ENCODE peak calls at places on chromosomes 1 and 21, in eight cellular contexts. R, H, T, X, J, L, M and B are unnamed samples.

GRCh38 chr1:171654705-171655214 is 2.3 kb upstream of the MYOC start:
- DNase-seq in R (no peak), H (no peak), T (peak), X (no peak), J (no peak), L (no peak), M (no peak), B (no peak)

GRCh38 chr1:185696419-185697150 is 37.6 kb upstream of the HMCN1 start:
- DNase-seq in R (no peak), H (no peak), T (no peak), X (no peak), J (no peak), L (peak), M (no peak), B (no peak)

GRCh38 chr1:17168480-17168878 is 36.4 kb upstream of the PADI1 start:
- DNase-seq in R (no peak), H (no peak), T (no peak), X (no peak), J (no peak), L (peak), M (no peak), B (no peak)

GRCh38 chr1:87330201-87330953 is 1.7 kb downstream of the LMO4 start:
- DNase-seq in R (peak), H (no peak), T (peak), X (peak), J (no peak), L (peak), M (no peak), B (no peak)

GRCh38 chr1:104636581-104636980 is 886.9 kb downstream of the AMY1C start:
- DNase-seq in R (no peak), H (no peak), T (no peak), X (peak), J (no peak), L (peak), M (no peak), B (no peak)

GRCh38 chr1:192489748-192490147 is 85.8 kb upstream of the RGS1 start:
- DNase-seq in R (no peak), H (no peak), T (peak), X (no peak), J (no peak), L (peak), M (no peak), B (no peak)

GRCh38 chr1:201624741-201625646 is 86.1 kb downstream of the NAV1 start:
- DNase-seq in R (no peak), H (no peak), T (no peak), X (no peak), J (no peak), L (no peak), M (no peak), B (no peak)

GRCh38 chr1:117001254-117001927 is at the start of gene CD101:
- DNase-seq in R (no peak), H (no peak), T (no peak), X (peak), J (no peak), L (no peak), M (no peak), B (no peak)

GRCh38 chr1:234089396-234089795 is 184.9 kb downstream of the SLC35F3 start:
- DNase-seq in R (no peak), H (no peak), T (no peak), X (no peak), J (no peak), L (no peak), M (no peak), B (no peak)

GRCh38 chr1:27659497-27660299 is 12.3 kb downstream of the IFI6 start:
- DNase-seq in R (peak), H (peak), T (peak), X (peak), J (peak), L (peak), M (peak), B (peak)

GRCh38 chr21:32525282-32525681 is 60.0 kb downstream of the TCP10L start:
- DNase-seq in R (no peak), H (no peak), T (no peak), X (no peak), J (no peak), L (no peak), M (no peak), B (no peak)

GRCh38 chr1:51946300-51946699 is 44.2 kb downstream of the RAB3B start:
- DNase-seq in R (no peak), H (no peak), T (no peak), X (no peak), J (no peak), L (peak), M (no peak), B (no peak)

GRCh38 chr1:51749151-51749550 is 129.4 kb downstream of the NRDC start:
- DNase-seq in R (no peak), H (no peak), T (no peak), X (no peak), J (no peak), L (no peak), M (no peak), B (no peak)

GRCh38 chr1:164774819-164775654 is 216.1 kb downstream of the PBX1 start:
- DNase-seq in R (no peak), H (no peak), T (no peak), X (no peak), J (no peak), L (no peak), M (peak), B (peak)

GRCh38 chr1:104331763-104332162 is 582.1 kb downstream of the AMY1C start:
- DNase-seq in R (no peak), H (no peak), T (no peak), X (no peak), J (no peak), L (no peak), M (no peak), B (no peak)

GRCh38 chr1:74767490-74767889 is 34.5 kb downstream of the TYW3 start:
- DNase-seq in R (no peak), H (no peak), T (no peak), X (no peak), J (no peak), L (peak), M (peak), B (no peak)

GRCh38 chr1:108327534-108328462 is 83.9 kb upstream of the NBPF4 start:
- DNase-seq in R (peak), H (no peak), T (no peak), X (no peak), J (no peak), L (no peak), M (peak), B (no peak)

GRCh38 chr1:218430802-218431201 is 85.7 kb downstream of the TGFB2 start:
- DNase-seq in R (no peak), H (no peak), T (peak), X (no peak), J (no peak), L (no peak), M (no peak), B (no peak)

GRCh38 chr1:29120955-29121485 is 2.7 kb downstream of the TMEM200B start:
- DNase-seq in R (peak), H (peak), T (no peak), X (peak), J (peak), L (no peak), M (no peak), B (peak)

GRCh38 chr1:169102567-169102966 is 3.9 kb upstream of the ATP1B1 start:
- DNase-seq in R (peak), H (no peak), T (peak), X (no peak), J (no peak), L (peak), M (no peak), B (no peak)

GRCh38 chr1:33946836-33947235 is 83.0 kb downstream of the HMGB4 start:
- DNase-seq in R (no peak), H (no peak), T (no peak), X (no peak), J (no peak), L (no peak), M (no peak), B (no peak)

GRCh38 chr1:151175036-151175741 is 592 bp downstream of the TMOD4 start:
- DNase-seq in R (no peak), H (no peak), T (no peak), X (no peak), J (no peak), L (no peak), M (no peak), B (no peak)

GRCh38 chr1:232594018-232594502 is 35.9 kb downstream of the SIPA1L2 start:
- DNase-seq in R (no peak), H (no peak), T (no peak), X (no peak), J (no peak), L (peak), M (no peak), B (no peak)

GRCh38 chr1:206582537-206583460 is 29.5 kb downstream of the EIF2D start:
- DNase-seq in R (no peak), H (no peak), T (no peak), X (no peak), J (no peak), L (no peak), M (no peak), B (no peak)

GRCh38 chr1:206581571-206581981 is 30.7 kb downstream of the EIF2D start:
- DNase-seq in R (no peak), H (peak), T (peak), X (no peak), J (no peak), L (no peak), M (no peak), B (no peak)

GRCh38 chr1:206580438-206581113 is 31.7 kb downstream of the EIF2D start:
- DNase-seq in R (no peak), H (peak), T (no peak), X (no peak), J (no peak), L (no peak), M (no peak), B (no peak)

GRCh38 chr1:206584265-206584648 is 28.0 kb downstream of the EIF2D start:
- DNase-seq in R (no peak), H (no peak), T (no peak), X (no peak), J (no peak), L (no peak), M (no peak), B (no peak)

GRCh38 chr1:206583461-206584264 is 28.6 kb downstream of the EIF2D start:
- DNase-seq in R (peak), H (peak), T (peak), X (peak), J (peak), L (peak), M (peak), B (peak)
- TF ChIP-seq CTCF in R (peak), H (peak), T (peak), X (peak), J (peak), L (peak), M (peak), B (peak)

GRCh38 chr1:152487871-152488270 is 22.7 kb upstream of the LCE5A start:
- DNase-seq in R (no peak), H (no peak), T (no peak), X (no peak), J (no peak), L (peak), M (no peak), B (no peak)

GRCh38 chr1:152481869-152482664 is 28.5 kb upstream of the LCE5A start:
- DNase-seq in R (no peak), H (no peak), T (no peak), X (no peak), J (no peak), L (no peak), M (no peak), B (no peak)

GRCh38 chr1:152486400-152487006 is 24.1 kb upstream of the LCE5A start:
- DNase-seq in R (no peak), H (no peak), T (no peak), X (no peak), J (no peak), L (no peak), M (peak), B (no peak)
- TF ChIP-seq CTCF in R (peak), H (peak), T (peak), X (peak), J (no peak), L (peak), M (peak), B (peak)

GRCh38 chr1:22709891-22710687 is 550 bp upstream of the EPHB2 start:
- DNase-seq in R (no peak), H (no peak), T (peak), X (no peak), J (no peak), L (peak), M (peak), B (no peak)

GRCh38 chr1:22708777-22709176 is 1.9 kb upstream of the EPHB2 start:
- DNase-seq in R (no peak), H (no peak), T (no peak), X (no peak), J (no peak), L (no peak), M (no peak), B (no peak)

GRCh38 chr1:22710688-22711024 is at the start of gene EPHB2:
- DNase-seq in R (no peak), H (no peak), T (no peak), X (no peak), J (peak), L (no peak), M (no peak), B (peak)

GRCh38 chr1:22711071-22711470 is 432 bp downstream of the EPHB2 start:
- DNase-seq in R (no peak), H (no peak), T (no peak), X (no peak), J (peak), L (no peak), M (no peak), B (no peak)

DNA sequence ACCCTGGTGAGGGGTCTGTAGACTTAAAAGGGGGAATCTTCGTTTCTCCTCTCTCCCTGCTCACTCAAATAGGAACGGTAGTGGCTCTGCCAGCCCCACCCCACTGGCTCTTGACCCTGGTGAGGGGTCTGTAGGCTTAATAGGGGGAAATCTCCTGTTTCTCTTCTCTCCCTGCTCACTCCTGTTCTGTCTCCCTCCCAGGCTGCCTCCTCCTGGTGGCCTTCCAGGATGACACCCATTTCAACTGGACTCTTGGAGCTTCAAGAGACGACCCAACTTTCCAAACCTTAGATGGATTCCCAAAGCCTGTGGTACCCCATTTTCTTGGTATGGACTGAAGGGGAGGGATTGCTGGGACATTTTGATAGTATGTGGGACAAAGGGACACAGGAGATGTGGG is 1.4 kb upstream of the EPHB2 start:
- DNase-seq in R (no peak), H (no peak), T (no peak), X (no peak), J (no peak), L (no peak), M (no peak), B (no peak)
- TF ChIP-seq CTCF in R (no peak), H (no peak), T (no peak), X (no peak), J (no peak), L (peak), M (peak), B (no peak)

GRCh38 chr1:40824591-40825429 is 37.4 kb downstream of the CITED4 start:
- DNase-seq in R (peak), H (no peak), T (no peak), X (no peak), J (peak), L (peak), M (peak), B (no peak)

GRCh38 chr1:40823345-40823744 is 38.8 kb downstream of the CITED4 start:
- DNase-seq in R (no peak), H (no peak), T (no peak), X (no peak), J (no peak), L (no peak), M (no peak), B (no peak)

GRCh38 chr1:40823971-40824370 is 38.2 kb downstream of the CITED4 start:
- DNase-seq in R (peak), H (no peak), T (no peak), X (no peak), J (peak), L (no peak), M (no peak), B (no peak)

GRCh38 chr1:40822890-40823289 is 39.3 kb downstream of the CITED4 start:
- DNase-seq in R (peak), H (no peak), T (no peak), X (no peak), J (peak), L (no peak), M (no peak), B (no peak)

DNA sequence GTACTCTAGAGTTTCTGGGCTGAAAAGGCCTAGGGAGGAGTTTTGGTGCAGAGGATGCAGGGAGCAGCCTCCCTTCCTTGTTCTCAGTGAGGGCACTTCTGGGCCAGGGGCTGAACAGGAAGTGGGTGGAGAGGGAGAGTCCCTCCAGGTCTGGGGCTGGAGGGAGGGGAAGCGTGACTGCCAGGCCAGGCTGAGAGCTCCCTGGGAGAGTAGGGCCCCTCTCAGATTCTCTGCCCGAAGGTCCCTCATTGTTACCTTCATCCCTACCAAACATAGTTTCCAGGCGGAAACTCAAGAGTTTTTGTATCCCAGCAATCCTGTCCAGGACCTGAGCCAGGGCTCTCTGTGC is 36.8 kb downstream of the CITED4 start:
- DNase-seq in R (peak), H (no peak), T (no peak), X (peak), J (peak), L (no peak), M (no peak), B (no peak)
- TF ChIP-seq CTCF in R (no peak), H (no peak), T (no peak), X (no peak), J (no peak), L (no peak), M (no peak), B (no peak)

GRCh38 chr1:15393475-15394260 is 16.0 kb upstream of the EFHD2 start:
- DNase-seq in R (no peak), H (no peak), T (no peak), X (no peak), J (no peak), L (no peak), M (no peak), B (no peak)
- TF ChIP-seq CTCF in R (no peak), H (no peak), T (no peak), X (no peak), J (no peak), L (no peak), M (no peak), B (no peak)

GRCh38 chr1:205232122-205232820 is 4.5 kb downstream of the TMCC2 start:
- DNase-seq in R (no peak), H (no peak), T (no peak), X (no peak), J (no peak), L (no peak), M (no peak), B (no peak)

GRCh38 chr1:205230965-205231364 is 3.2 kb downstream of the TMCC2 start:
- DNase-seq in R (no peak), H (no peak), T (no peak), X (no peak), J (no peak), L (no peak), M (no peak), B (no peak)

GRCh38 chr1:205228052-205228451 is 306 bp downstream of the TMCC2 start:
- DNase-seq in R (no peak), H (peak), T (no peak), X (no peak), J (peak), L (no peak), M (no peak), B (no peak)

GRCh38 chr1:205229399-205229861 is 1.7 kb downstream of the TMCC2 start:
- DNase-seq in R (no peak), H (peak), T (peak), X (peak), J (no peak), L (peak), M (peak), B (peak)

DNA sequence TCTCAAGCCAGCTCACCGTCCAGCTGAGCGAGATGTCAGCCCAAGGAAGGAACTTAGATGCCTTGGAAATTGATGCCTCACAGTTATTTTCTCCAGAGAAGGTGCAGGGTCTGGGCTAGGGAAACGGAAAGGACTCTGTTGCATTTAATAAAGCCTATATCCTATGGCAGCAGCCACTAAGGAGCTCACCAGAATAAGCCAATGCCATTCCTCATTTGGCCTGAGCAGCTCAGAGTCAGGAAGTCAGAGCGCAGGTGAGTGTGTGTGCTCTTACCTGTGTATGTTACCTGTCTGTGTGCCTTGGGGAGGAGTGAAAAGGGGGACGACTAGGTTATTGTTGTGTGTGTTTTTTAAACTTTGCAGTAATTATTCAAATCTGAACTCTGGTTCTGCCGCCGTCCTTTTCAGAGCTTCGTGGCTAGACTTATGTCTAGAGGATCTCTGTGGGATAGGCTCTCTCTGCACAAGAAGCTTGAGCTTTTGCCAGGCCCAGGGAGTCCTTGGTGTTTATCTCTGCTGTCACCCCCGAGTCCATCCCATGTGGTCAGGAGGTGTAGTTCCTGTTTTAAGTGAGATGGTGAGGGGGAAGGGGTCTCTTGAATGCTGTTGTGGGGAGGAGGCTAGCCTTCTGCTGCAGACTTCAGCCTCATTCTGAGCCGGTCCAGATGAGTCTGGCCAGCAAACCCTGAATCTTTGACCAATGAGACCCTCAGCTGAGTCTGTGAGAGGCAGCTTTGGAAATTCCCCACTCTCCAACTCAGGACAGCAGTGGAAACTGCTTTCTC is 2.4 kb downstream of the TMCC2 start:
- DNase-seq in R (no peak), H (no peak), T (no peak), X (no peak), J (no peak), L (peak), M (no peak), B (no peak)
- TF ChIP-seq CTCF in R (no peak), H (no peak), T (no peak), X (no peak), J (no peak), L (no peak), M (no peak), B (no peak)